ENCODE peak calls at places on chromosomes 13 and 19, in ten cellular contexts. V is astrocyte of the spinal cord; X is fibroblast of pulmonary artery; J is foreskin keratinocyte; T is GM13976; U is RWPE1; R is upper lobe of right lung; S is CD4-positive, alpha-beta T cell; B is GM06990; G is CD8-positive, alpha-beta T cell. E is an unnamed sample.

GRCh38 chr13:31234729-31235128 is 35.0 kb downstream of the B3GLCT start:
- DNase-seq in X (peak), V (no peak), S (no peak), T (no peak), R (no peak), B (no peak), G (no peak), U (no peak), J (no peak), E (no peak)

GRCh38 chr19:15170345-15170744 is 30.4 kb downstream of the NOTCH3 start:
- DNase-seq in G (no peak), X (no peak), V (no peak), T (peak), S (no peak), U (no peak), B (no peak), R (no peak), J (no peak), E (no peak)

GRCh38 chr13:111577429-111577828 is 257.0 kb downstream of the TEX29 start:
- DNase-seq in V (no peak), B (no peak), J (no peak), R (no peak), G (no peak), S (no peak), X (no peak), U (no peak), T (no peak), E (no peak)

GRCh38 chr13:111005364-111005763 is 90.5 kb upstream of the ANKRD10 start:
- DNase-seq in R (no peak), T (no peak), U (no peak), G (no peak), X (peak), J (no peak), S (no peak), V (peak), B (no peak), E (no peak)

GRCh38 chr13:101967216-101967615 is 434.6 kb downstream of the FGF14 start:
- DNase-seq in X (no peak), V (no peak), R (no peak), T (no peak), G (no peak), S (no peak), B (no peak), J (no peak), U (no peak), E (no peak)

GRCh38 chr19:47315125-47315821 is 5.6 kb downstream of the C5AR1 start:
- DNase-seq in V (peak), J (peak), U (peak), B (no peak), R (peak), X (peak), S (no peak), T (no peak), G (no peak), E (no peak)

GRCh38 chr13:109567315-109567714 is 219.1 kb downstream of the IRS2 start:
- DNase-seq in G (no peak), U (no peak), X (peak), J (no peak), B (no peak), S (no peak), R (no peak), V (no peak), T (no peak), E (no peak)

GRCh38 chr19:31436121-31436776 is 87.0 kb upstream of the TSHZ3 start:
- DNase-seq in R (no peak), U (no peak), B (no peak), X (no peak), T (no peak), G (no peak), V (no peak), S (no peak), J (no peak), E (peak)

GRCh38 chr19:934865-935422 is 9.1 kb downstream of the ARID3A start:
- DNase-seq in V (peak), G (no peak), R (peak), B (peak), T (no peak), X (peak), J (no peak), S (no peak), U (no peak), E (no peak)

GRCh38 chr19:5083547-5083965 is 114.6 kb downstream of the KDM4B start:
- DNase-seq in G (no peak), R (no peak), T (no peak), B (no peak), V (peak), X (peak), J (no peak), U (no peak), S (no peak), E (no peak)

GRCh38 chr19:35975608-35976214 is 19.3 kb upstream of the SDHAF1 start:
- DNase-seq in B (no peak), S (no peak), T (peak), U (peak), G (no peak), J (no peak), V (peak), X (peak), R (no peak), E (no peak)

GRCh38 chr13:76884167-76884566 is 2.0 kb downstream of the KCTD12 start:
- DNase-seq in T (no peak), V (peak), R (peak), B (peak), G (no peak), X (peak), J (no peak), U (no peak), S (no peak), E (no peak)

GRCh38 chr19:47094557-47095517 is 18.7 kb downstream of the ZC3H4 start:
- DNase-seq in G (no peak), T (peak), J (no peak), B (peak), R (peak), V (no peak), X (no peak), S (peak), U (no peak), E (no peak)

GRCh38 chr19:8468761-8469458 is 24.1 kb downstream of the HNRNPM start:
- DNase-seq in T (no peak), G (no peak), U (no peak), R (no peak), X (no peak), S (no peak), V (peak), B (no peak), J (no peak), E (no peak)

GRCh38 chr19:39342647-39343305 is 555 bp downstream of the SAMD4B start:
- DNase-seq in J (no peak), U (no peak), B (no peak), R (peak), T (no peak), G (no peak), X (no peak), V (no peak), S (no peak), E (no peak)

GRCh38 chr13:112136095-112136494 is 69.1 kb downstream of the SOX1 start:
- DNase-seq in G (no peak), R (peak), X (no peak), V (no peak), J (no peak), U (no peak), T (no peak), S (no peak), B (no peak), E (peak)

GRCh38 chr13:39144941-39145533 is 106.8 kb downstream of the NHLRC3 start:
- DNase-seq in G (no peak), T (peak), S (no peak), B (peak), X (peak), V (peak), J (peak), U (peak), R (no peak), E (no peak)

GRCh38 chr19:55642153-55643002 is 1.1 kb upstream of the ZNF581 start:
- DNase-seq in R (peak), X (no peak), G (peak), T (no peak), U (no peak), J (no peak), S (no peak), B (peak), V (no peak), E (no peak)

GRCh38 chr19:8396563-8397203 is 6.5 kb downstream of the RAB11B start:
- DNase-seq in G (peak), R (peak), T (peak), X (peak), J (no peak), V (peak), S (peak), U (peak), B (peak), E (no peak)

GRCh38 chr19:51364200-51365106 is 1.7 kb downstream of the ETFB start:
- DNase-seq in T (no peak), J (no peak), S (no peak), X (no peak), U (peak), V (no peak), G (no peak), R (no peak), B (no peak), E (no peak)

GRCh38 chr19:20162821-20163220 is 4.2 kb upstream of the ZNF486 start:
- DNase-seq in G (no peak), U (no peak), V (no peak), R (no peak), S (no peak), B (no peak), T (no peak), J (no peak), X (no peak), E (no peak)

GRCh38 chr13:91520952-91521351 is 122.5 kb downstream of the GPC5 start:
- DNase-seq in R (no peak), X (no peak), U (no peak), J (no peak), S (no peak), T (no peak), G (no peak), B (no peak), V (peak), E (no peak)

GRCh38 chr19:16417660-16418596 is 53.8 kb downstream of the EPS15L1 start:
- DNase-seq in T (peak), X (peak), S (peak), U (peak), R (peak), G (peak), V (peak), J (peak), B (peak), E (peak)

GRCh38 chr13:110238795-110239194 is 68.2 kb downstream of the COL4A1 start:
- DNase-seq in V (no peak), B (no peak), S (no peak), X (no peak), R (no peak), U (no peak), G (no peak), T (no peak), J (no peak), E (no peak)

GRCh38 chr13:98827449-98827848 is 75.0 kb upstream of the SLC15A1 start:
- DNase-seq in S (no peak), U (no peak), G (no peak), R (no peak), T (no peak), X (no peak), B (no peak), V (no peak), J (no peak), E (no peak)

GRCh38 chr13:110005563-110005962 is 219.2 kb upstream of the IRS2 start:
- DNase-seq in T (no peak), V (no peak), R (no peak), G (no peak), X (no peak), U (no peak), J (no peak), B (no peak), S (no peak), E (no peak)

GRCh38 chr19:37654118-37654517 is 1.1 kb downstream of the ZFP30 start:
- DNase-seq in T (no peak), G (no peak), S (no peak), V (peak), J (no peak), U (peak), X (no peak), B (no peak), R (no peak), E (no peak)

GRCh38 chr13:99310382-99311031 is 3.3 kb upstream of the GPR183 start:
- DNase-seq in B (peak), R (no peak), T (no peak), G (no peak), U (no peak), S (no peak), J (no peak), X (peak), V (peak), E (no peak)

GRCh38 chr13:94825507-94825906 is 113.2 kb upstream of the SOX21 start:
- DNase-seq in V (peak), S (no peak), T (no peak), X (peak), R (no peak), G (no peak), U (no peak), J (no peak), B (no peak), E (no peak)

GRCh38 chr13:20332361-20333096 is 100.4 kb upstream of the GJB6 start:
- DNase-seq in G (no peak), J (no peak), U (no peak), V (no peak), B (no peak), R (no peak), S (no peak), X (peak), T (no peak), E (no peak)

GRCh38 chr19:19352823-19353222 is 32.2 kb downstream of the MAU2 start:
- DNase-seq in X (no peak), G (no peak), U (no peak), J (no peak), S (no peak), T (no peak), R (no peak), B (no peak), V (no peak), E (no peak)

GRCh38 chr19:8611890-8612806 is 1.6 kb upstream of the ADAMTS10 start:
- DNase-seq in S (no peak), B (no peak), T (peak), G (no peak), X (peak), U (no peak), J (no peak), V (peak), R (no peak), E (no peak)

GRCh38 chr13:44759723-44760360 is 183.7 kb upstream of the TSC22D1 start:
- DNase-seq in V (peak), J (no peak), S (no peak), R (peak), T (no peak), G (no peak), B (no peak), X (peak), U (peak), E (no peak)

GRCh38 chr13:97653741-97654140 is 219.8 kb downstream of the RAP2A start:
- DNase-seq in U (no peak), B (no peak), S (no peak), G (no peak), V (no peak), J (no peak), R (no peak), T (no peak), X (peak), E (no peak)

GRCh38 chr19:41156207-41156606 is 36.8 kb upstream of the CYP2S1 start:
- DNase-seq in B (no peak), U (no peak), T (no peak), X (no peak), R (no peak), V (no peak), J (no peak), S (no peak), G (no peak), E (no peak)
- TF ChIP-seq CTCF in B (no peak), U (no peak), T (no peak), X (peak), R (peak), V (peak), J (peak), S (no peak), G (no peak), E (no peak)

DNA sequence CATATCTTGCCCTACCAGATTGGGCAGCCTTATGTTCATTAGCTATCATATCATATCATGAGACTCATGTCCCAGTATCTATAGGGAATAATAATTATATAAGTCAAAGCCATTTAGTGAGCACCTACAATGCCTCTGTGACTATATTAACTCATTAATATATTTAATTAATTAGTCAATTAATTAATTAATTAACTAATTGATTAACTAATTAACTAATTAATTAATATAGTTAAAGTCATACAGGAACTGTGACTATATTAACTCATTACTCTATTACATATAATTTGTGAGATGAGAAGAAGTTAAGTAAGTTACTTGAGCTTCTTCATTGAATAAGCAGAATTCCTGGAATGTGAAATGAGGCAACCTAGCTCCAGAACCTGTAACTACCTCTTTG is 588.3 kb upstream of the SLITRK1 start:
- DNase-seq in V (no peak), U (no peak), S (no peak), R (no peak), J (no peak), G (no peak), B (no peak), X (no peak), T (no peak), E (no peak)
- TF ChIP-seq CTCF in V (no peak), U (no peak), S (no peak), R (no peak), J (no peak), G (no peak), B (no peak), X (no peak), T (no peak), E (no peak)

DNA sequence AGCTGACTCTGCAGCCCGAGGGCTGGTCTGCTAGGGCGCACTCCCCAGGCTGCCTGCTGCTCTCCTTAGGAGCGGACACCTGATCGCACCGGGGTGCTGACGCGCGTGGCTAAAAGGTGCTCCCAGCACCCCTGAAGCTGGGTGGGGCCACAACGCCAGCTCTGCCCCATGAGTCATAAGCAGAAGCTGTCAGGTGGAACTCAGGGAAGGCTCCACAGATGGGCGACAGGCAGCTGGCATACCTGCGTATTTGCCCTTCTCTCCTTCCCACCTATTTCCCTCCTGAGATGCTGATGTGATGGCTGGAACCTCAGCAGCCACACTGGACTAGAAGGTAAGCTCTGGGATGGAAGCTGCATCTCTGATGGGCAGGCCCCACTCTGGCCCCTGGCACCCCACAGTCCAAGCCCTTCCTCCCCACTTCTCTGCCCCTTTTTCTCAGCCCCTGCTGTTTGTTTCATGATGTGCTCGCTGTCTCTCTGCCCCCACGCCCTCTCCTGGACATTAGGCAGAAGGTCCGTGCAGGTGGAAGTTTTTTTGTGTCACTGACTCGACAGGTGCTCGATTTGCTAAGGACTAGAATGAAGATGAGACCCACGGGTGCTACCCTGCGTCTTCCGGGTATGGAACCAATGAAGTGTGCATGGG is 30.3 kb upstream of the CACTIN start:
- DNase-seq in V (no peak), X (no peak), G (no peak), J (peak), B (no peak), U (peak), T (no peak), S (no peak), R (no peak), E (no peak)
- TF ChIP-seq CTCF in V (no peak), X (no peak), G (no peak), J (peak), B (no peak), U (no peak), T (no peak), S (no peak), R (no peak), E (peak)

GRCh38 chr19:53868892-53869804 is 1.5 kb downstream of the MYADM start:
- DNase-seq in V (peak), S (peak), X (peak), G (peak), B (peak), U (peak), J (peak), R (peak), T (peak), E (peak)
- TF ChIP-seq CTCF in V (no peak), S (no peak), X (no peak), G (no peak), B (no peak), U (no peak), J (peak), R (peak), T (no peak), E (peak)

DNA sequence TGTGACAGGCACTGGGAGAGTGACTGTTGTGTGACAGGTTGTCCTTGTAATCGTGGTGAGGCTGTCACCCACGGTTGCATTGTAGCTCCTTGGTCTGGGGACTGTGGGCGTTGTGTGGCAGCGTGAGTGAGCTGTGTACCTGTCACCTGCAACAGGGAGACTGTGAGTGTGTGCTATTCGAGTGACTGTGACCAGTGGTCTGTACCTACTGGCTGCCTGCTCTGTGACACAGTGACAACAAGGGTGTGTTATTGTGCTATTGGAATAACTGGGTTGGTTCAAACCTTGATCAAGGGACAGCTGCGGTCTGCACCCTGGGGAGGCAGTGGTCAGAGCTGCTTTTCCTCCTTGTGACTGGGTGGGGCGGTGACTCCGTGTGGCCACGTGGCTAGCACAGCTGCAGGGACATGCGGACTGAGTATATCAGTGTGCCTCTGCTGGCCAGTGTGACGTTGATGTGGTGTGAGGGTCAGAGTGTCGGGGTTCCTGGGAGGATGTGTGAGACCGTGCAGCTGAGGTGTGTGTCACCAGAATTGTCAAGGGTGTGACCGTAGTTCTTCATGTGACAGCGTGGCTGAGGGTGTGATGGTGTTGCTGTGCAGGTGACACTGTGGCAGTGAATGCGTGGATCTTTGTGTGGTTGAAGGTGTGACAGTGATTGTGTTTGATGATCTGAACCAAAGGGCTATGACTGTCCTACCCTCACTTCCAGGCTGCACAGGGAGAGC is 10.1 kb upstream of the NFIX start:
- DNase-seq in B (no peak), G (no peak), S (no peak), J (no peak), X (no peak), U (no peak), R (no peak), V (peak), T (no peak), E (no peak)
- TF ChIP-seq CTCF in B (no peak), G (no peak), S (no peak), J (no peak), X (no peak), U (no peak), R (no peak), V (no peak), T (no peak), E (no peak)